ENCODE peak calls at places on chromosomes 5 and 9, in eight cellular contexts. M is transverse colon; X is WERI-Rb-1; T is uterus; J is heart left ventricle; V is CD4-positive, alpha-beta T cell; K is CD8-positive, alpha-beta memory T cell; O is breast epithelium. Q is an unnamed sample.

GRCh38 chr5:149125386-149125891 is 15.9 kb upstream of the ABLIM3 start:
- DNase-seq in M (no peak), X (no peak), T (no peak), J (no peak), V (no peak), K (no peak), O (peak), Q (no peak)

GRCh38 chr5:74355456-74355855 is 285.1 kb downstream of the ENC1 start:
- DNase-seq in M (no peak), X (no peak), T (no peak), J (no peak), V (no peak), K (no peak), O (no peak), Q (no peak)

GRCh38 chr9:114694719-114695269 is 12.8 kb upstream of the TEX48 start:
- DNase-seq in M (no peak), X (no peak), T (no peak), J (no peak), V (no peak), K (no peak), O (no peak), Q (no peak)

GRCh38 chr9:6590772-6591384 is 54.7 kb downstream of the GLDC start:
- DNase-seq in M (no peak), X (no peak), T (no peak), J (no peak), V (no peak), K (no peak), O (no peak), Q (no peak)

GRCh38 chr5:88877826-88878225 is 5.2 kb downstream of the MEF2C start:
- DNase-seq in M (no peak), X (no peak), T (no peak), J (peak), V (no peak), K (no peak), O (no peak), Q (no peak)

GRCh38 chr5:165497707-165498106 is 1992.3 kb downstream of the MAT2B start:
- DNase-seq in M (no peak), X (peak), T (no peak), J (no peak), V (no peak), K (no peak), O (no peak), Q (no peak)

GRCh38 chr9:70639853-70640814 is 225.7 kb upstream of the KLF9 start:
- DNase-seq in M (no peak), X (no peak), T (no peak), J (no peak), V (no peak), K (no peak), O (no peak), Q (no peak)

GRCh38 chr5:112735702-112736101 is 2.0 kb upstream of the APC start:
- DNase-seq in M (no peak), X (no peak), T (no peak), J (no peak), V (no peak), K (no peak), O (no peak), Q (no peak)

GRCh38 chr5:3659907-3660306 is 64.3 kb downstream of the IRX1 start:
- DNase-seq in M (no peak), X (no peak), T (no peak), J (no peak), V (no peak), K (no peak), O (no peak), Q (no peak)

GRCh38 chr5:93296338-93296737 is 284.7 kb downstream of the NR2F1-AS1 start:
- DNase-seq in M (no peak), X (no peak), T (no peak), J (no peak), V (no peak), K (no peak), O (no peak), Q (no peak)

GRCh38 chr9:135804588-135805421 is 102.5 kb downstream of the CAMSAP1 start:
- DNase-seq in M (no peak), X (no peak), T (no peak), J (no peak), V (no peak), K (peak), O (no peak), Q (no peak)

GRCh38 chr5:68834486-68834885 is 259.3 kb upstream of the SLC30A5 start:
- DNase-seq in M (no peak), X (no peak), T (no peak), J (no peak), V (no peak), K (no peak), O (peak), Q (no peak)

GRCh38 chr9:683509-684021 is 157.9 kb upstream of the DMRT1 start:
- DNase-seq in M (no peak), X (no peak), T (no peak), J (no peak), V (no peak), K (no peak), O (no peak), Q (no peak)

GRCh38 chr9:684950-685340 is 156.6 kb upstream of the DMRT1 start:
- DNase-seq in M (no peak), X (no peak), T (no peak), J (no peak), V (no peak), K (no peak), O (no peak), Q (no peak)

GRCh38 chr9:682633-683508 is 158.6 kb upstream of the DMRT1 start:
- DNase-seq in M (peak), X (peak), T (no peak), J (no peak), V (no peak), K (no peak), O (no peak), Q (no peak)

GRCh38 chr9:686381-686813 is 155.1 kb upstream of the DMRT1 start:
- DNase-seq in M (no peak), X (no peak), T (peak), J (no peak), V (no peak), K (no peak), O (peak), Q (no peak)

DNA sequence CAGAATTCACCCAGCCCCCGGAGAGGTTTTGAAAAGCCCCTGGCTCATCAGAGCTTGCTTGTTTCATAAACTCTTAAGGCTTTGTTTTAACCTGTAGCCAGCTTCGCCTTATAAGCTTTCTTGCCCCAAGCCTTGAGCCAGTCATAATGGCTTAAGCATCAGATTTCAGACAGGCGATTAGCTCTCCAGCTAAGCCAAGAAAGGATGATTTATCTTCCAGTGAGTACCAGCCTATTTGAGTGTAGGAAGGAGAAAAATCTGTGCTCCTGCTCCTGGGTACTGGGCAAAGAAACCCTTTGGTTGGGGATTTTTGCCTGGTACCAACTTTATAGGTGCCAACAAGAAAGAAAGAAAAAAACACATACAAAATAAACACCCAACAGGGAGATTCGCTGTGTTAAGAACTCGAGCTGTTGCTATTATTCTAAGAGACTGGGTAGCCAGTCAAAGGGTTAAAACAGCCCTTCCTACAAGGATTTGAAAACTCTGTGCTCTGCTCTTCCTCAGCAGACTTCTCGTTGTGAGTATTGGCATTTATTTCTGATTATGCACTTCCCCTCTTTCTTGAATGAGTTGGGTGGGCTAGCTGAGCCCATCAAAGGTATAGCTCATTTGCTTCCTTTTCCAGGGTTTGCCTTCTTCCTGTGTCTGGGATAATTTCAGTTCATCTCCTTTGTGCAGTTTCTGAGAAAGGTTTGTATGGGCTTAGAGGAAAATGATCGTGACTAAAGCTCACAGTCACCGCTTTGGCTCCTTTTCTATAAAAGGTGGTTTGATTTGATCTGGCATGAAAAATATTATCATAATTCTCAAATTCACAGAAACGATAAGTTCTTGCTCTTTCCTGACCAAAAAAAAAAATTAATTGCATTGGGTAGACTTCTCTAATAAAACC is 157.2 kb upstream of the DMRT1 start:
- DNase-seq in M (no peak), X (peak), T (peak), J (no peak), V (no peak), K (no peak), O (no peak), Q (no peak)
- H3K27ac ChIP-seq in M (peak), X (peak), T (peak), J (peak), V (no peak), K (no peak), O (peak), Q (peak)

GRCh38 chr9:92954886-92955285 is 7.6 kb downstream of the FGD3 start:
- DNase-seq in M (no peak), X (no peak), T (no peak), J (no peak), V (peak), K (no peak), O (no peak), Q (no peak)

GRCh38 chr9:92949266-92949982 is 2.1 kb downstream of the FGD3 start:
- DNase-seq in M (no peak), X (no peak), T (no peak), J (no peak), V (no peak), K (no peak), O (no peak), Q (no peak)

GRCh38 chr9:92950359-92950955 is 3.1 kb downstream of the FGD3 start:
- DNase-seq in M (no peak), X (no peak), T (no peak), J (no peak), V (no peak), K (no peak), O (no peak), Q (no peak)

GRCh38 chr9:92954078-92954861 is 6.9 kb downstream of the FGD3 start:
- DNase-seq in M (peak), X (no peak), T (peak), J (peak), V (peak), K (peak), O (peak), Q (no peak)

DNA sequence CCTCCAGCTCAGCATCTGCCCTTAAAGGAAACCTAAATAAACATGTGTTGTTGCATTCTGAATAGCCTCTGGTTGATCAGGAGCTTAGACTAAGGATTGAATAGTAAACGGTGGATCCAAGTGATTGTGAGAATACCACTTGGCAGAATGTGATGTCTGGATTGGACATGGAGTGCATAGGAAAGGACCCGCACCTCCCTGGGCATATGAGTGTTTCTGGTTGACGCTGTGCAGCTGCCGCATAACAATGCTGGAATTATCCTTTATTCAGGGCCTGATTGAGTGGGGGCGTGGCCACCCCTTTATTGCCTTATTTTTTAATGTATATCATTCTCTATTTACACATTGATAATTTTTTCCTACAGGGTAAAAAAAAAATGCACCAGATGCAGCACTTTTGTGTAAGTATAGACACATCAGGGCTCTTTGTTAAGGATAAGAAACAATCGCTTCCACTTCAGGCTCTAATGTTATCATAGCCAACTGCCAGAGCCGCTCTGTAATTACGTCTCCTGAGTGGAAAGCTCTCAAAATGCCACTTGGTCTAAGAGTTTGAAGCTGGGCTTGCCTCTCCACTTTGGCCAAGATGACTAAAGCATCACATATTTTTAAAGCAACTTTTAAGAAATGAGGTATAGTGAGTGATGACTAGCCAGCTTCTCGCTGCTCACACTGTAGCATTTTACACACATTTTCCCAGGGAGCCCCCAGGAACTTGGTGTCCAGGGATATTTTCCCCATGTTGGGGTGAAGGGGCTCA is 5.7 kb downstream of the FGD3 start:
- DNase-seq in M (no peak), X (no peak), T (no peak), J (no peak), V (peak), K (no peak), O (no peak), Q (no peak)
- H3K27ac ChIP-seq in M (no peak), X (no peak), T (no peak), J (peak), V (peak), K (no peak), O (peak), Q (no peak)

GRCh38 chr9:109039539-109039938 is 26.2 kb upstream of the CTNNAL1 start:
- DNase-seq in M (no peak), X (no peak), T (no peak), J (no peak), V (no peak), K (no peak), O (no peak), Q (no peak)

GRCh38 chr9:109040571-109040970 is 27.3 kb upstream of the CTNNAL1 start:
- DNase-seq in M (no peak), X (no peak), T (no peak), J (no peak), V (no peak), K (no peak), O (no peak), Q (no peak)

GRCh38 chr9:109047259-109047658 is 34.0 kb upstream of the CTNNAL1 start:
- DNase-seq in M (no peak), X (no peak), T (no peak), J (no peak), V (no peak), K (no peak), O (no peak), Q (no peak)

GRCh38 chr9:109046346-109046745 is 33.0 kb upstream of the CTNNAL1 start:
- DNase-seq in M (no peak), X (no peak), T (no peak), J (no peak), V (no peak), K (no peak), O (no peak), Q (no peak)

GRCh38 chr9:109043578-109043977 is 30.3 kb upstream of the CTNNAL1 start:
- DNase-seq in M (no peak), X (no peak), T (no peak), J (no peak), V (no peak), K (no peak), O (no peak), Q (no peak)
- H3K27ac ChIP-seq in M (no peak), X (no peak), T (no peak), J (no peak), V (no peak), K (no peak), O (no peak), Q (no peak)

GRCh38 chr5:177299711-177300110 is 3.8 kb downstream of the RAB24 start:
- DNase-seq in M (no peak), X (no peak), T (no peak), J (no peak), V (no peak), K (no peak), O (no peak), Q (no peak)
- H3K27ac ChIP-seq in M (peak), X (no peak), T (peak), J (peak), V (peak), K (no peak), O (peak), Q (no peak)

DNA sequence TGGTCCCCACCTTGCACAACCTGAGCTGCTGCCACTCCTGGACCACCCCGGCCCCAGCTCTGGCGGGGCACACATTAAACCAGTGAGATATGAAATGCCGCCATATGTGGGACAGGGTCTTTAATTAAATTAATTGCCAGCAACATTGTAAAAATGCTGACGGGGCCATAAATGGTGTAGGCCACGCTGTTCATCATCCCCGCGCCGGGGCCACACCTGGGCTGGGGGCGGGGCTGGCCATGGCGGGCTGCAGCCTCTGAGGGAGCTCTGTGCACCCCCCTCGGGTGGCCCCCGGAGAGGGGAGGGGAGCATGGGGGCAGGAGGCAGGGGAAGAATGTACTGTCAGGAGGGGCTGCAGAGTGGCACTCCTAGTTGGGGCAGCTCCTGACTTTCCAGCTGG is 41.0 kb downstream of the UNC5A start:
- DNase-seq in M (no peak), X (no peak), T (no peak), J (no peak), V (no peak), K (no peak), O (no peak), Q (no peak)
- H3K27ac ChIP-seq in M (no peak), X (no peak), T (no peak), J (no peak), V (no peak), K (no peak), O (no peak), Q (no peak)

GRCh38 chr5:40653221-40654022 is 26.3 kb upstream of the PTGER4 start:
- DNase-seq in M (no peak), X (no peak), T (no peak), J (no peak), V (no peak), K (peak), O (no peak), Q (no peak)

GRCh38 chr5:40655138-40655537 is 24.6 kb upstream of the PTGER4 start:
- DNase-seq in M (no peak), X (no peak), T (no peak), J (no peak), V (no peak), K (no peak), O (no peak), Q (no peak)

GRCh38 chr5:40654377-40655006 is 25.2 kb upstream of the PTGER4 start:
- DNase-seq in M (no peak), X (no peak), T (no peak), J (no peak), V (no peak), K (no peak), O (no peak), Q (no peak)

GRCh38 chr5:40649493-40650030 is 30.2 kb upstream of the PTGER4 start:
- DNase-seq in M (no peak), X (no peak), T (no peak), J (no peak), V (no peak), K (no peak), O (no peak), Q (no peak)

DNA sequence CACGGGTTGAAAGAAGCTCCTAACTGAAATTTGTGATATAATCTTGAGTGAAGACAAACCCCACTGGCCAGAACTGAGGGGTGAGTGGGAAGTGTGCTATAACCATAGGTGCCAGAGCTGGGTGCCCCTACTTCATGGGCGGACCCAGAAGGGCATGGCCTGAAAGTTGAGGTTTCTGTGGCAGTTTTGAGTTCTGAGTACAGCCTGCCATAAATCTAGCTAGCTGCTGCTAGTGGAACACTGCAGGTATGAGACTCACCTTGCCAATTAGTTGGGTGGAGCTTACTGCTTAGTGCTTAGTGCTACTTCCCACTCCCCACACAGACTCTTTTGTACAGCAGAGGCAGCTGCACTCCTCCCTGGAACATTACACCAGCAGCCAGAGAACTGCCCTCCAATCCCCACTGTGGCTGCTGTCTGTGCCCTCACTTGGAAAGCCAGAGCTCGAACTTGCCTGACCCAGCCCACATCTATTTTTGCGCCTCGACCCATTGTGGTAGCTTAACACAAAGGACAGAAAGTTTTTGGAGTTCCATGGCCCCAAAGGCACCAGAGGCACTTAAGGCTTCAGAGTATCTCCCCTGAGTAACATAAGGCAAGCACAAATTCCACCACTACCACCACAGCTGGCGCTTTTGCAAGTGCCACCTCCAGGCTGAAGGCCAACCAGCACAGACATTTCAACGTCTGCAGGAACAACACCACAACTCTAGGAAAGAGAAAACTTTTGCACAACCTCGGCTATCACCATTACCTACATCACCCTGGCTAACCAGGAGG is 27.1 kb upstream of the PTGER4 start:
- DNase-seq in M (peak), X (no peak), T (no peak), J (no peak), V (no peak), K (peak), O (no peak), Q (no peak)
- H3K27ac ChIP-seq in M (peak), X (no peak), T (no peak), J (no peak), V (peak), K (no peak), O (no peak), Q (no peak)

GRCh38 chr5:123036391-123037103 is at the start of gene PPIC:
- DNase-seq in M (peak), X (peak), T (peak), J (peak), V (no peak), K (no peak), O (peak), Q (no peak)
- H3K27ac ChIP-seq in M (peak), X (peak), T (peak), J (peak), V (no peak), K (no peak), O (peak), Q (peak)

GRCh38 chr5:119049824-119050449 is 20.9 kb upstream of the DMXL1 start:
- DNase-seq in M (no peak), X (no peak), T (no peak), J (no peak), V (no peak), K (no peak), O (no peak), Q (no peak)

GRCh38 chr5:119054082-119054481 is 16.8 kb upstream of the DMXL1 start:
- DNase-seq in M (no peak), X (no peak), T (no peak), J (no peak), V (no peak), K (no peak), O (no peak), Q (no peak)

DNA sequence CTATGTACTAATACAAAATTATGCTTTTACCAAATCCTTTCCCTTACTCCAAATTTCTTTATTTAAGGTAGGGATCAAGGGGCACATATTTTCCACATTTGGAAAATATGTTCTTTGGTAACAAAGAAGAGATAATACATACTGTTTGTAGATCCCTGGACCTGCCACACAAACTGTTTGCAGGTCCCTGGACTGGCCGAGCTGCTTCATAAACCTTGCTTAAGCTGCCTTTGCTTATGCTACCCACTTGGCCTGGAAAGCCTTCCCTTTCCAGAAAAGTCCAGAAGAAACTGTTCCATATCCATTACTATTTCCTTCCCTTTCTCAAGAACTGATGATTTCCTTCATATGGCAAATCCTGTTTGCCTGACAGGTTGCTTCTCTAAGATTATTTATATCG is 22.6 kb upstream of the DMXL1 start:
- DNase-seq in M (no peak), X (no peak), T (no peak), J (no peak), V (no peak), K (no peak), O (no peak), Q (no peak)
- H3K27ac ChIP-seq in M (no peak), X (no peak), T (no peak), J (no peak), V (no peak), K (no peak), O (no peak), Q (no peak)

GRCh38 chr5:72203251-72203845 is 96.1 kb downstream of the MAP1B start:
- DNase-seq in M (no peak), X (no peak), T (no peak), J (no peak), V (no peak), K (no peak), O (peak), Q (no peak)
- H3K27ac ChIP-seq in M (no peak), X (no peak), T (no peak), J (no peak), V (no peak), K (no peak), O (no peak), Q (no peak)

Q was measured in caudate nucleus.